ENCODE peak calls at places on chromosomes 13 and 19, in ten cellular contexts. One of them, this sample, is unnamed.

GRCh38 chr19:57362419-57362818 is 932 bp upstream of the TRAPPC2B start:
- DNase-seq in epithelial cell of proximal tubule: no peak
- DNase-seq in BJ: no peak
- DNase-seq in psoas muscle: no peak
- DNase-seq in CD8-positive, alpha-beta T cell: no peak
- DNase-seq in RWPE2: no peak
- DNase-seq in HFFc6: no peak
- DNase-seq in endodermal cell: no peak
- DNase-seq in epithelial cell of esophagus: no peak
- DNase-seq in PC-9: no peak
- DNase-seq in this sample: no peak

GRCh38 chr19:32581704-32582164 is 744 bp downstream of the PDCD5 start:
- DNase-seq in epithelial cell of proximal tubule: peak
- DNase-seq in BJ: no peak
- DNase-seq in psoas muscle: peak
- DNase-seq in CD8-positive, alpha-beta T cell: no peak
- DNase-seq in RWPE2: no peak
- DNase-seq in HFFc6: no peak
- DNase-seq in endodermal cell: peak
- DNase-seq in epithelial cell of esophagus: peak
- DNase-seq in PC-9: no peak
- DNase-seq in this sample: no peak

GRCh38 chr13:46321494-46322225 is 65.4 kb downstream of the RUBCNL start:
- DNase-seq in epithelial cell of proximal tubule: no peak
- DNase-seq in BJ: no peak
- DNase-seq in psoas muscle: peak
- DNase-seq in CD8-positive, alpha-beta T cell: peak
- DNase-seq in RWPE2: no peak
- DNase-seq in HFFc6: peak
- DNase-seq in endodermal cell: peak
- DNase-seq in epithelial cell of esophagus: peak
- DNase-seq in PC-9: no peak
- DNase-seq in this sample: peak

GRCh38 chr13:32783067-32783466 is 196.8 kb downstream of the PDS5B start:
- DNase-seq in epithelial cell of proximal tubule: no peak
- DNase-seq in BJ: no peak
- DNase-seq in psoas muscle: no peak
- DNase-seq in CD8-positive, alpha-beta T cell: no peak
- DNase-seq in RWPE2: no peak
- DNase-seq in HFFc6: peak
- DNase-seq in endodermal cell: no peak
- DNase-seq in epithelial cell of esophagus: peak
- DNase-seq in PC-9: no peak
- DNase-seq in this sample: no peak

GRCh38 chr13:105073041-105073440 is 1462.4 kb downstream of the EFNB2 start:
- DNase-seq in epithelial cell of proximal tubule: no peak
- DNase-seq in BJ: no peak
- DNase-seq in psoas muscle: no peak
- DNase-seq in CD8-positive, alpha-beta T cell: no peak
- DNase-seq in RWPE2: no peak
- DNase-seq in HFFc6: no peak
- DNase-seq in endodermal cell: no peak
- DNase-seq in epithelial cell of esophagus: no peak
- DNase-seq in PC-9: no peak
- DNase-seq in this sample: no peak

GRCh38 chr19:23283925-23284324 is 33.7 kb upstream of the ZNF724 start:
- DNase-seq in epithelial cell of proximal tubule: no peak
- DNase-seq in BJ: no peak
- DNase-seq in psoas muscle: no peak
- DNase-seq in CD8-positive, alpha-beta T cell: peak
- DNase-seq in RWPE2: no peak
- DNase-seq in HFFc6: peak
- DNase-seq in endodermal cell: peak
- DNase-seq in epithelial cell of esophagus: peak
- DNase-seq in PC-9: no peak
- DNase-seq in this sample: peak

GRCh38 chr19:7862413-7862951 is 11.7 kb downstream of the PRR36 start:
- DNase-seq in epithelial cell of proximal tubule: no peak
- DNase-seq in BJ: no peak
- DNase-seq in psoas muscle: peak
- DNase-seq in CD8-positive, alpha-beta T cell: peak
- DNase-seq in RWPE2: peak
- DNase-seq in HFFc6: no peak
- DNase-seq in endodermal cell: peak
- DNase-seq in epithelial cell of esophagus: peak
- DNase-seq in PC-9: no peak
- DNase-seq in this sample: peak

GRCh38 chr19:28636706-28637105 is 576.2 kb downstream of the UQCRFS1 start:
- DNase-seq in epithelial cell of proximal tubule: no peak
- DNase-seq in BJ: no peak
- DNase-seq in psoas muscle: no peak
- DNase-seq in CD8-positive, alpha-beta T cell: no peak
- DNase-seq in RWPE2: no peak
- DNase-seq in HFFc6: no peak
- DNase-seq in endodermal cell: no peak
- DNase-seq in epithelial cell of esophagus: no peak
- DNase-seq in PC-9: no peak
- DNase-seq in this sample: no peak

GRCh38 chr13:27728271-27728670 is 64.0 kb upstream of the GSX1 start:
- DNase-seq in epithelial cell of proximal tubule: no peak
- DNase-seq in BJ: no peak
- DNase-seq in psoas muscle: no peak
- DNase-seq in CD8-positive, alpha-beta T cell: no peak
- DNase-seq in RWPE2: no peak
- DNase-seq in HFFc6: peak
- DNase-seq in endodermal cell: peak
- DNase-seq in epithelial cell of esophagus: no peak
- DNase-seq in PC-9: no peak
- DNase-seq in this sample: no peak

GRCh38 chr19:30061557-30062330 is 119.7 kb downstream of the URI1 start:
- DNase-seq in epithelial cell of proximal tubule: no peak
- DNase-seq in BJ: no peak
- DNase-seq in psoas muscle: no peak
- DNase-seq in CD8-positive, alpha-beta T cell: no peak
- DNase-seq in RWPE2: no peak
- DNase-seq in HFFc6: no peak
- DNase-seq in endodermal cell: peak
- DNase-seq in epithelial cell of esophagus: no peak
- DNase-seq in PC-9: no peak
- DNase-seq in this sample: no peak

GRCh38 chr19:46639356-46640061 is 3.5 kb upstream of the GNG8 start:
- DNase-seq in epithelial cell of proximal tubule: no peak
- DNase-seq in BJ: peak
- DNase-seq in psoas muscle: no peak
- DNase-seq in CD8-positive, alpha-beta T cell: no peak
- DNase-seq in RWPE2: peak
- DNase-seq in HFFc6: peak
- DNase-seq in endodermal cell: no peak
- DNase-seq in epithelial cell of esophagus: no peak
- DNase-seq in PC-9: no peak
- DNase-seq in this sample: peak

GRCh38 chr19:35768082-35768421 is 7.3 kb upstream of the ARHGAP33 start:
- DNase-seq in epithelial cell of proximal tubule: no peak
- DNase-seq in BJ: no peak
- DNase-seq in psoas muscle: no peak
- DNase-seq in CD8-positive, alpha-beta T cell: no peak
- DNase-seq in RWPE2: peak
- DNase-seq in HFFc6: no peak
- DNase-seq in endodermal cell: no peak
- DNase-seq in epithelial cell of esophagus: no peak
- DNase-seq in PC-9: no peak
- DNase-seq in this sample: no peak

GRCh38 chr13:36057041-36057440 is 74.1 kb downstream of the DCLK1 start:
- DNase-seq in epithelial cell of proximal tubule: no peak
- DNase-seq in BJ: no peak
- DNase-seq in psoas muscle: no peak
- DNase-seq in CD8-positive, alpha-beta T cell: no peak
- DNase-seq in RWPE2: no peak
- DNase-seq in HFFc6: no peak
- DNase-seq in endodermal cell: no peak
- DNase-seq in epithelial cell of esophagus: peak
- DNase-seq in PC-9: no peak
- DNase-seq in this sample: no peak

GRCh38 chr13:44759222-44759721 is 183.1 kb upstream of the TSC22D1 start:
- DNase-seq in epithelial cell of proximal tubule: no peak
- DNase-seq in BJ: no peak
- DNase-seq in psoas muscle: no peak
- DNase-seq in CD8-positive, alpha-beta T cell: no peak
- DNase-seq in RWPE2: no peak
- DNase-seq in HFFc6: no peak
- DNase-seq in endodermal cell: peak
- DNase-seq in epithelial cell of esophagus: no peak
- DNase-seq in PC-9: no peak
- DNase-seq in this sample: no peak

GRCh38 chr13:91139232-91139631 is 208.3 kb upstream of the MIR17HG start:
- DNase-seq in epithelial cell of proximal tubule: no peak
- DNase-seq in BJ: no peak
- DNase-seq in psoas muscle: no peak
- DNase-seq in CD8-positive, alpha-beta T cell: no peak
- DNase-seq in RWPE2: no peak
- DNase-seq in HFFc6: no peak
- DNase-seq in endodermal cell: no peak
- DNase-seq in epithelial cell of esophagus: no peak
- DNase-seq in PC-9: no peak
- DNase-seq in this sample: no peak

DNA sequence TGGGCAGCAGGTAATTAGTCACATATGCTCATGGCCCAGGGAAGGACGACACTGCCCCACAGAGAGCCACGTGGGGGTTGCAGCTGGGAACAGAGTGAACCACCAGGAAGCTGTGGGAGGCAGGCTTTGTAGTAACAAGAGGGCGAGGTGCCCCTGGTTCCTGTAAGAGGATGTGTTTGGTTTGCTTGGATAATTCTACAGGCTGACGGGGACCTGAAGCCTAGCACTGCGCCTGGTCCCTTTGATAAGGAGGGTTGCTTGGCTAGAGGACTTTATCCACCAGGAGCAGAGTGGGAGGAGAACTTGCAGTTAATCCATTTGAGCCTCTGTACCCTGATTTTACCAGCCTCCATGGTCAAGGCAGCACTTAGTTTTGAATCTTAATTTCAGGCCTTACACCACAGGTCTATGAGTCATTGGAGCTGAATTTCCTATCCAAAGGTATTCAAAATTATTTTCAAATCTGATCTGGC is 67.4 kb upstream of the CLDN10 start:
- DNase-seq in epithelial cell of proximal tubule: no peak
- DNase-seq in BJ: no peak
- DNase-seq in psoas muscle: no peak
- DNase-seq in CD8-positive, alpha-beta T cell: no peak
- DNase-seq in RWPE2: no peak
- DNase-seq in HFFc6: peak
- DNase-seq in endodermal cell: no peak
- DNase-seq in epithelial cell of esophagus: peak
- DNase-seq in PC-9: no peak
- DNase-seq in this sample: no peak
- TF ChIP-seq CTCF in epithelial cell of proximal tubule: no peak
- TF ChIP-seq CTCF in BJ: no peak
- TF ChIP-seq CTCF in psoas muscle: no peak
- TF ChIP-seq CTCF in CD8-positive, alpha-beta T cell: no peak
- TF ChIP-seq CTCF in RWPE2: no peak
- TF ChIP-seq CTCF in HFFc6: no peak
- TF ChIP-seq CTCF in endodermal cell: peak
- TF ChIP-seq CTCF in epithelial cell of esophagus: no peak
- TF ChIP-seq CTCF in PC-9: no peak
- TF ChIP-seq CTCF in this sample: no peak

GRCh38 chr19:4386038-4386782 is 14.1 kb downstream of the SH3GL1 start:
- DNase-seq in epithelial cell of proximal tubule: no peak
- DNase-seq in BJ: no peak
- DNase-seq in psoas muscle: peak
- DNase-seq in CD8-positive, alpha-beta T cell: no peak
- DNase-seq in RWPE2: no peak
- DNase-seq in HFFc6: no peak
- DNase-seq in endodermal cell: no peak
- DNase-seq in epithelial cell of esophagus: no peak
- DNase-seq in PC-9: no peak
- DNase-seq in this sample: no peak
- TF ChIP-seq CTCF in epithelial cell of proximal tubule: peak
- TF ChIP-seq CTCF in BJ: peak
- TF ChIP-seq CTCF in psoas muscle: no peak
- TF ChIP-seq CTCF in CD8-positive, alpha-beta T cell: no peak
- TF ChIP-seq CTCF in RWPE2: no peak
- TF ChIP-seq CTCF in HFFc6: peak
- TF ChIP-seq CTCF in endodermal cell: peak
- TF ChIP-seq CTCF in epithelial cell of esophagus: peak
- TF ChIP-seq CTCF in PC-9: no peak
- TF ChIP-seq CTCF in this sample: no peak

DNA sequence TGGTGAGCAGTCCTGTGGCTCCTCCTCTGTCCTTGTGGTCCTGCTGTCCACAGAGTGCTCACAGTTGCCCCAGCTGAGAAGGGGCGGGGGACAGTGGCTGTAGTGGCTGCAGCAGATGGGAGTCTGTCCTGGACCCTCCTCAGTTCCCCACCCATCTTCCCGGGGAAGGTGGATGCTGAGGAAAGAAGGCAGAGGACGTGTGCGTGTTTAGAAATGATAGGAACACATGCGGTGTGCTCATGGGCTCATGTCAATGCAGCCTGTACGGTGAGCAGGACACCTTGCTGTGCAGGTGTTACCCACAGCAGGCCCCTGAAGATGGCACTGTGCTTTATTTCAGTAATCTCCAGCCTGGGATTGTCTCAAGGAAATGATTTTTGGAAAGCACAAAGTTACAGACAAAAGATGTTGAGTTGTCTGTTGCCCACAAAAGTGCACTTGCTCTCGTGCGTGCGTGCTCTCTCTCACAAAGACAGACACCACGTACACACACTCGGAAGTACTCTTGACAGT is 49.2 kb upstream of the TEX29 start:
- DNase-seq in epithelial cell of proximal tubule: no peak
- DNase-seq in BJ: no peak
- DNase-seq in psoas muscle: no peak
- DNase-seq in CD8-positive, alpha-beta T cell: no peak
- DNase-seq in RWPE2: no peak
- DNase-seq in HFFc6: no peak
- DNase-seq in endodermal cell: no peak
- DNase-seq in epithelial cell of esophagus: no peak
- DNase-seq in PC-9: no peak
- DNase-seq in this sample: no peak
- TF ChIP-seq CTCF in epithelial cell of proximal tubule: no peak
- TF ChIP-seq CTCF in BJ: no peak
- TF ChIP-seq CTCF in psoas muscle: no peak
- TF ChIP-seq CTCF in CD8-positive, alpha-beta T cell: no peak
- TF ChIP-seq CTCF in RWPE2: no peak
- TF ChIP-seq CTCF in HFFc6: no peak
- TF ChIP-seq CTCF in endodermal cell: no peak
- TF ChIP-seq CTCF in epithelial cell of esophagus: no peak
- TF ChIP-seq CTCF in PC-9: no peak
- TF ChIP-seq CTCF in this sample: no peak

GRCh38 chr19:49662011-49662410 is 3.6 kb downstream of the IRF3 start:
- DNase-seq in epithelial cell of proximal tubule: no peak
- DNase-seq in BJ: no peak
- DNase-seq in psoas muscle: no peak
- DNase-seq in CD8-positive, alpha-beta T cell: no peak
- DNase-seq in RWPE2: no peak
- DNase-seq in HFFc6: no peak
- DNase-seq in endodermal cell: no peak
- DNase-seq in epithelial cell of esophagus: no peak
- DNase-seq in PC-9: no peak
- DNase-seq in this sample: no peak
- TF ChIP-seq CTCF in epithelial cell of proximal tubule: no peak
- TF ChIP-seq CTCF in BJ: no peak
- TF ChIP-seq CTCF in psoas muscle: no peak
- TF ChIP-seq CTCF in CD8-positive, alpha-beta T cell: no peak
- TF ChIP-seq CTCF in RWPE2: no peak
- TF ChIP-seq CTCF in HFFc6: no peak
- TF ChIP-seq CTCF in endodermal cell: no peak
- TF ChIP-seq CTCF in epithelial cell of esophagus: no peak
- TF ChIP-seq CTCF in PC-9: no peak
- TF ChIP-seq CTCF in this sample: no peak

This sample was measured in GM13977.